ENCODE peak calls at places on chromosome 2, in nine cellular contexts. M, I, H, R, L, Z, T, X and J are unnamed samples.

GRCh38 chr2:183038341-183039300 is at the start of gene NCKAP1:
- DNase-seq in M (peak), I (peak), H (peak), R (peak), L (no peak), Z (peak), T (peak), X (peak), J (peak)

GRCh38 chr2:180910831-180911665 is 69.4 kb upstream of the UBE2E3 start:
- DNase-seq in M (no peak), I (no peak), H (no peak), R (peak), L (no peak), Z (no peak), T (no peak), X (no peak), J (no peak)

GRCh38 chr2:237932731-237933131 is 34.1 kb upstream of the UBE2F start:
- DNase-seq in M (peak), I (no peak), H (no peak), R (no peak), L (peak), Z (no peak), T (no peak), X (no peak), J (peak)

GRCh38 chr2:2660789-2661355 is 329.8 kb upstream of the MYT1L start:
- DNase-seq in M (no peak), I (no peak), H (no peak), R (no peak), L (no peak), Z (no peak), T (no peak), X (no peak), J (no peak)

GRCh38 chr2:58441643-58442042 is 200.5 kb upstream of the FANCL start:
- DNase-seq in M (no peak), I (no peak), H (no peak), R (no peak), L (no peak), Z (no peak), T (no peak), X (no peak), J (no peak)

GRCh38 chr2:172358784-172359556 is 68.4 kb upstream of the ITGA6 start:
- DNase-seq in M (no peak), I (no peak), H (no peak), R (no peak), L (no peak), Z (no peak), T (no peak), X (peak), J (peak)

GRCh38 chr2:219627105-219628100 is at the start of gene SLC4A3:
- DNase-seq in M (peak), I (no peak), H (peak), R (peak), L (no peak), Z (no peak), T (no peak), X (no peak), J (no peak)

GRCh38 chr2:150911766-150912280 is 349.8 kb downstream of the RBM43 start:
- DNase-seq in M (peak), I (peak), H (no peak), R (peak), L (peak), Z (no peak), T (peak), X (peak), J (peak)

GRCh38 chr2:1538663-1539062 is 125.4 kb downstream of the TPO start:
- DNase-seq in M (peak), I (no peak), H (peak), R (peak), L (no peak), Z (no peak), T (no peak), X (peak), J (peak)

GRCh38 chr2:74593826-74594467 is 39.4 kb downstream of the DOK1 start:
- DNase-seq in M (no peak), I (no peak), H (no peak), R (no peak), L (no peak), Z (no peak), T (no peak), X (no peak), J (no peak)

GRCh38 chr2:202158796-202159195 is 79.6 kb downstream of the SUMO1 start:
- DNase-seq in M (peak), I (no peak), H (no peak), R (no peak), L (no peak), Z (no peak), T (no peak), X (no peak), J (peak)

GRCh38 chr2:149062531-149062930 is 24.0 kb downstream of the LYPD6B start:
- DNase-seq in M (no peak), I (no peak), H (no peak), R (no peak), L (no peak), Z (no peak), T (no peak), X (no peak), J (no peak)

GRCh38 chr2:19844750-19845149 is 57.0 kb downstream of the TTC32 start:
- DNase-seq in M (no peak), I (no peak), H (no peak), R (no peak), L (no peak), Z (no peak), T (no peak), X (no peak), J (no peak)

GRCh38 chr2:200308001-200308400 is 1.5 kb downstream of the SPATS2L start:
- DNase-seq in M (peak), I (no peak), H (no peak), R (no peak), L (no peak), Z (no peak), T (no peak), X (no peak), J (peak)

GRCh38 chr2:240626531-240627300 is 1.4 kb downstream of the GPR35 start:
- DNase-seq in M (no peak), I (no peak), H (no peak), R (no peak), L (no peak), Z (peak), T (peak), X (peak), J (no peak)

GRCh38 chr2:10375570-10376266 is 72.4 kb downstream of the ODC1 start:
- DNase-seq in M (no peak), I (no peak), H (no peak), R (no peak), L (no peak), Z (no peak), T (peak), X (no peak), J (no peak)

GRCh38 chr2:144014108-144014507 is 505.8 kb downstream of the ZEB2 start:
- DNase-seq in M (peak), I (no peak), H (no peak), R (no peak), L (no peak), Z (no peak), T (no peak), X (no peak), J (peak)

GRCh38 chr2:29113891-29114321 is 1.3 kb upstream of the CLIP4 start:
- DNase-seq in M (peak), I (peak), H (peak), R (no peak), L (no peak), Z (no peak), T (no peak), X (peak), J (peak)

GRCh38 chr2:12705742-12706141 is 11.0 kb upstream of the TRIB2 start:
- DNase-seq in M (peak), I (no peak), H (no peak), R (no peak), L (no peak), Z (no peak), T (no peak), X (no peak), J (no peak)

GRCh38 chr2:11499081-11499743 is 33.3 kb upstream of the E2F6 start:
- DNase-seq in M (no peak), I (no peak), H (peak), R (no peak), L (no peak), Z (no peak), T (no peak), X (no peak), J (no peak)

GRCh38 chr2:45067859-45068642 is 58.8 kb upstream of the SIX2 start:
- DNase-seq in M (peak), I (no peak), H (peak), R (peak), L (no peak), Z (no peak), T (no peak), X (no peak), J (no peak)

GRCh38 chr2:111896576-111896975 is 1.8 kb upstream of the MERTK start:
- DNase-seq in M (no peak), I (no peak), H (no peak), R (no peak), L (no peak), Z (no peak), T (no peak), X (no peak), J (no peak)

GRCh38 chr2:232484628-232485332 is 2.9 kb downstream of the ECEL1 start:
- DNase-seq in M (no peak), I (no peak), H (no peak), R (no peak), L (no peak), Z (peak), T (no peak), X (no peak), J (no peak)

GRCh38 chr2:218221015-218221414 is 4.0 kb downstream of the ARPC2 start:
- DNase-seq in M (no peak), I (no peak), H (no peak), R (no peak), L (no peak), Z (no peak), T (peak), X (no peak), J (no peak)

GRCh38 chr2:169892951-169893350 is 65.7 kb downstream of the UBR3 start:
- DNase-seq in M (peak), I (no peak), H (no peak), R (no peak), L (no peak), Z (no peak), T (no peak), X (no peak), J (no peak)

GRCh38 chr2:96134421-96134820 is 3.9 kb downstream of the ASTL start:
- DNase-seq in M (no peak), I (no peak), H (no peak), R (no peak), L (no peak), Z (no peak), T (no peak), X (no peak), J (no peak)

GRCh38 chr2:174561283-174562275 is 36.0 kb downstream of the WIPF1 start:
- DNase-seq in M (peak), I (peak), H (peak), R (no peak), L (no peak), Z (no peak), T (no peak), X (peak), J (peak)

GRCh38 chr2:24482256-24482971 is 8.6 kb upstream of the NCOA1 start:
- DNase-seq in M (no peak), I (no peak), H (no peak), R (no peak), L (no peak), Z (no peak), T (no peak), X (peak), J (no peak)

GRCh38 chr2:220847587-220847986 is 724.5 kb downstream of the EPHA4 start:
- DNase-seq in M (peak), I (no peak), H (no peak), R (no peak), L (peak), Z (peak), T (no peak), X (no peak), J (peak)

GRCh38 chr2:142142595-142142994 is 11.8 kb upstream of the LRP1B start:
- DNase-seq in M (peak), I (no peak), H (no peak), R (no peak), L (no peak), Z (no peak), T (no peak), X (no peak), J (no peak)

GRCh38 chr2:70011335-70011734 is 49.9 kb upstream of the ASPRV1 start:
- DNase-seq in M (no peak), I (no peak), H (no peak), R (no peak), L (no peak), Z (no peak), T (no peak), X (no peak), J (no peak)

GRCh38 chr2:232988444-232988843 is 24.6 kb downstream of the NGEF start:
- DNase-seq in M (peak), I (peak), H (no peak), R (no peak), L (peak), Z (peak), T (no peak), X (peak), J (peak)

GRCh38 chr2:226725096-226725495 is 74.5 kb downstream of the IRS1 start:
- DNase-seq in M (peak), I (no peak), H (no peak), R (no peak), L (no peak), Z (no peak), T (no peak), X (no peak), J (no peak)

GRCh38 chr2:160576054-160576499 is 82.5 kb upstream of the RBMS1 start:
- DNase-seq in M (peak), I (no peak), H (no peak), R (no peak), L (no peak), Z (no peak), T (no peak), X (no peak), J (peak)

GRCh38 chr2:149720615-149721014 is 133.0 kb upstream of the MMADHC start:
- DNase-seq in M (no peak), I (no peak), H (no peak), R (no peak), L (no peak), Z (no peak), T (no peak), X (no peak), J (no peak)

GRCh38 chr2:95231723-95232122 is 24.4 kb downstream of the ZNF892 start:
- DNase-seq in M (peak), I (peak), H (peak), R (peak), L (no peak), Z (peak), T (peak), X (peak), J (peak)

GRCh38 chr2:69149631-69150215 is 136.7 kb downstream of the ANTXR1 start:
- DNase-seq in M (peak), I (peak), H (peak), R (peak), L (peak), Z (no peak), T (no peak), X (no peak), J (peak)

GRCh38 chr2:231563378-231563961 is 29.2 kb upstream of the TEX44 start:
- DNase-seq in M (peak), I (peak), H (peak), R (peak), L (no peak), Z (no peak), T (no peak), X (peak), J (peak)

GRCh38 chr2:222689322-222689721 is 17.9 kb downstream of the MOGAT1 start:
- DNase-seq in M (no peak), I (no peak), H (peak), R (no peak), L (no peak), Z (no peak), T (no peak), X (no peak), J (no peak)

DNA sequence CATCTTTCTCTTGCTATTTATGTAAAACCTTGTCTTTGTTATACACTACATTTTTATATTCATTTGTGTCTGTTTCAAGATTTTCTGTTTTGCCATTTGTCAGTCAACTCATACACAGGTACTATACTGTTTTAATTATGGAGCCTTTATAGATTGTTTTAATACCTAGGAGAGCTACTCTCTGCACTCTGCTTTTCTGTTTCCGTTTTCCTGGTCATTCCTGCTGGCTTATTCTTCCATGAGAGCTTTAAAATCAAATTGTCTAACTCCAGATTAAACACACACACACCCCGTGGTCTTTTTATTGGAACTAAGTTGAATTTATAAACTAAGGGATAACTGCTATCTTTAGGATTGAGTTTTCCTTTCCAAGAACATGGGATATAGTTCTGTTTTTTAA is 161.2 kb downstream of the RTN4 start:
- DNase-seq in M (no peak), I (no peak), H (no peak), R (no peak), L (no peak), Z (no peak), T (no peak), X (no peak), J (no peak)
- TF ChIP-seq CTCF in M (no peak), I (no peak), H (no peak), R (no peak), L (no peak), Z (no peak), T (no peak), X (no peak), J (no peak)

GRCh38 chr2:72917875-72918660 is 749 bp downstream of the EMX1 start:
- DNase-seq in M (no peak), I (peak), H (peak), R (peak), L (no peak), Z (no peak), T (peak), X (no peak), J (no peak)
- H3K4me3 ChIP-seq in M (no peak), I (peak), H (peak), R (peak), L (no peak), Z (no peak), T (peak), X (no peak), J (no peak)

GRCh38 chr2:97993926-97994325 is 1.8 kb downstream of the TMEM131 start:
- DNase-seq in M (no peak), I (no peak), H (no peak), R (no peak), L (no peak), Z (no peak), T (no peak), X (no peak), J (no peak)

GRCh38 chr2:97992836-97993825 is 2.6 kb downstream of the TMEM131 start:
- DNase-seq in M (no peak), I (no peak), H (no peak), R (no peak), L (no peak), Z (no peak), T (no peak), X (no peak), J (no peak)

GRCh38 chr2:97996679-97997078 is 931 bp upstream of the TMEM131 start:
- DNase-seq in M (no peak), I (no peak), H (no peak), R (peak), L (no peak), Z (no peak), T (no peak), X (no peak), J (no peak)

GRCh38 chr2:97995734-97996624 is at the start of gene TMEM131:
- DNase-seq in M (peak), I (peak), H (peak), R (peak), L (peak), Z (peak), T (peak), X (peak), J (peak)

DNA sequence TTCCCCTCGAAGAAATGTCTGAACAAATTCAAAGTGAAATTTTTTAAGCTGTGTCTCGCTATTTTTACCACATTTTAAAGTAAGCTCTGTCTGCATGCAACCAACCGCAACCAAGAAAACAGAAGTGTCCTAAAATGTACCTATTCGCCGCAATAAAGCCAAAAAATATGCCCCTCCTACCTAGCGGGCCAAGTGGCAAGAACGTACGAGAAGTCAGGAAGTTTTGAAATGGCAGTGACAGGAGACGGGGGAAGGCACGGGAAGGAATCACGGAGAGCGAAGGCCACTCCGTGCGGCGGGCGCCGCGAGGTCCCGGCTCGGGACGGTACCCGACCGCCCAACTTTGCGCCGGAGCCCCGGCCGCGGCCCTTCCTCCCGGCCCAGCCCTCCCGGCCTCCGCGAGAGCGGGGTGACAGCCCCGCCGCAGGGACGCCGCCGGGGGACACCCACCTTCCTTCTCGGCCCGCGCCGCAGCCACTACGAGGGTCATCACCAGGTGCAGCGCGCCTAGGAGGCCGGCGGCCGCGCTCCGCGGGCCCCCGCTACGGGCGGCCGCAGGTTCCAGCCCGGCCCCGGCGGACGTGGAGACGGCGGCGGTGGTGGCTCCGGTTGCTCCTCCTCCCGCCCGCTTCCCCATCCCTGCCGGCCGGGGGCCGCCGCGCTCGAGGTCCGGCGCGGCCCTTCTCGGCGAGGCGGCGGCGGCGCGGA is 568 bp downstream of the TMEM131 start:
- DNase-seq in M (peak), I (peak), H (peak), R (peak), L (no peak), Z (no peak), T (peak), X (peak), J (peak)
- TF ChIP-seq CTCF in M (no peak), I (no peak), H (no peak), R (no peak), L (no peak), Z (no peak), T (no peak), X (no peak), J (no peak)

GRCh38 chr2:46954951-46955571 is 39.5 kb upstream of the MCFD2 start:
- DNase-seq in M (peak), I (peak), H (no peak), R (no peak), L (peak), Z (no peak), T (no peak), X (peak), J (peak)
- H3K4me3 ChIP-seq in M (no peak), I (no peak), H (no peak), R (no peak), L (no peak), Z (no peak), T (no peak), X (no peak), J (no peak)

GRCh38 chr2:178804791-178805190 is 2.4 kb downstream of the TTN start:
- DNase-seq in M (peak), I (no peak), H (peak), R (peak), L (no peak), Z (no peak), T (no peak), X (no peak), J (no peak)
- TF ChIP-seq CTCF in M (no peak), I (peak), H (peak), R (peak), L (peak), Z (peak), T (peak), X (no peak), J (peak)